ENCODE peak calls at places on chromosomes 12 and 14, in four cellular contexts. B is neuronal stem cell, G is IMR-90, J is mesendoderm. V is an unnamed sample.
A peak's percentile ranks its signal among the peaks of the same experiment; 100 is the strongest.

GRCh38 chr12:113236539-113237354 is 15.5 kb downstream of the TPCN1 start:
- DNase-seq in B (no peak), G (no peak), J (no peak), V (no peak)

GRCh38 chr12:6230321-6231110 is 30.3 kb downstream of the CD9 start:
- DNase-seq in B (no peak), G (no peak), J (no peak), V (no peak)

GRCh38 chr14:24274101-24274543 is 2.7 kb upstream of the RABGGTA start:
- DNase-seq in B (no peak), G (peak; percentile 31), J (peak; percentile 23), V (no peak)

GRCh38 chr12:75635606-75636444 is 124.4 kb upstream of the KRR1 start:
- DNase-seq in J (no peak), B (no peak), G (peak; percentile 97), V (no peak)

GRCh38 chr12:103786201-103786600 is 54.8 kb downstream of the NT5DC3 start:
- DNase-seq in J (no peak), B (no peak), G (no peak), V (no peak)

GRCh38 chr12:100187068-100187467 is 13.5 kb upstream of the ACTR6 start:
- DNase-seq in G (no peak), B (no peak), J (no peak), V (no peak)

GRCh38 chr14:50501642-50502041 is 30.7 kb downstream of the MAP4K5 start:
- DNase-seq in J (no peak), G (peak; percentile 81), B (no peak), V (no peak)

GRCh38 chr14:37721976-37722659 is 126.7 kb downstream of the TTC6 start:
- DNase-seq in J (peak; percentile 39), B (no peak), G (peak; percentile 11), V (no peak)

GRCh38 chr12:58314610-58315009 is 373.2 kb downstream of the ATP23 start:
- DNase-seq in J (no peak), B (no peak), G (peak; percentile 72), V (no peak)

GRCh38 chr12:45730842-45731336 is 1.4 kb downstream of the ARID2 start:
- DNase-seq in J (peak; percentile 61), B (no peak), G (peak; percentile 39), V (no peak)

GRCh38 chr12:102958073-102958829 is 777 bp downstream of the ASCL1 start:
- DNase-seq in B (peak; percentile 81), G (peak; percentile 19), J (peak; percentile 90), V (peak; percentile 90)

GRCh38 chr14:91897121-91897701 is 29.9 kb upstream of the TC2N start:
- DNase-seq in B (no peak), G (peak; percentile 68), J (peak; percentile 76), V (no peak)

GRCh38 chr12:94954029-94954685 is 49.3 kb downstream of the NDUFA12 start:
- DNase-seq in J (no peak), G (peak; percentile 6), B (no peak), V (no peak)

GRCh38 chr12:109157986-109158385 is 41.6 kb downstream of the ACACB start:
- DNase-seq in B (no peak), J (no peak), G (no peak), V (no peak)

GRCh38 chr12:131487379-131488129 is 223.3 kb upstream of the SFSWAP start:
- DNase-seq in J (no peak), G (no peak), B (no peak), V (no peak)

GRCh38 chr12:113298861-113299545 is 35.9 kb downstream of the SLC8B1 start:
- DNase-seq in J (no peak), B (no peak), G (no peak), V (no peak)

GRCh38 chr12:112762753-112763152 is 28.8 kb upstream of the RPH3A start:
- DNase-seq in B (no peak), J (no peak), G (no peak), V (no peak)

GRCh38 chr14:99755629-99756603 is 37.3 kb upstream of the EML1 start:
- DNase-seq in J (no peak), G (peak; percentile 95), B (no peak), V (no peak)

GRCh38 chr14:100120522-100121269 is 38.7 kb downstream of the DEGS2 start:
- DNase-seq in G (no peak), B (no peak), J (no peak), V (no peak)

GRCh38 chr14:24133730-24134129 is 2.3 kb upstream of the PSME1 start:
- DNase-seq in J (no peak), B (no peak), G (no peak), V (no peak)

GRCh38 chr12:117671734-117672133 is 297.1 kb downstream of the KSR2 start:
- DNase-seq in G (no peak), B (peak; percentile 36), J (peak; percentile 94), V (peak; percentile 91)

GRCh38 chr12:57147641-57147944 is 174 bp upstream of the LRP1-AS start:
- DNase-seq in J (peak; percentile 47), B (no peak), G (peak; percentile 74), V (no peak)

GRCh38 chr12:57146925-57147640 is at the start of gene LRP1-AS:
- DNase-seq in B (no peak), G (no peak), J (no peak), V (no peak)

GRCh38 chr12:57150400-57150799 is 3.0 kb upstream of the LRP1-AS start:
- DNase-seq in G (no peak), J (no peak), B (no peak), V (no peak)

GRCh38 chr12:57149309-57149900 is 2.0 kb upstream of the LRP1-AS start:
- DNase-seq in J (no peak), B (no peak), G (peak; percentile 61), V (no peak)

GRCh38 chr12:57148469-57149308 is 1.3 kb upstream of the LRP1-AS start:
- DNase-seq in G (peak; percentile 77), B (no peak), J (no peak), V (no peak)
- H3K4ac ChIP-seq in G (peak overlapping the region; percentile 96), B (no peak overlapping the region), J (no peak overlapping the region), V (no peak overlapping the region)

GRCh38 chr12:124387510-124387855 is 92.6 kb downstream of the RFLNA start:
- DNase-seq in B (no peak), G (no peak), J (no peak), V (no peak)
- H3K4ac ChIP-seq in B (no peak overlapping the region), G (peak overlapping the region; percentile 96), J (no peak overlapping the region), V (no peak overlapping the region)

DNA sequence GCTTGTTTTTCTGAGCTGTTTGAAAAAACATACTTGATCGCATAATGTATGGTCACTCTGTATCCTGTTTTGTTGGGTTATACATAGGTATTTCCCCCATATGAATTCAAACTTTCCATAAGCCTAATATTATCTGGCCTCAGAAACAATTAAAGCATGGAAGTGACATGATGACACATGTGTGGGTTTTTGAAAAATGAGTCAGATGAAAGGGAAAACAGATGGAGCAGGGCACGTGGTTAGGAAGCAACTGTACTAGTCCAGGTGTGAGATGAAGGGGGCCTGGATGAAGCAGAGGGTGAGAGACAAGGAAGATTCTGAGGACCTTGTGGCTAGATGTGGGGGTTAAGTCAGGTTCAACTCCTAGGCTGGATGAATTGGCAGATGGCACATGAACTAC is 92.7 kb upstream of the DNM1L start:
- DNase-seq in J (no peak), B (no peak), G (peak; percentile 54), V (no peak)
- H3K4ac ChIP-seq in J (no peak overlapping the region), B (no peak overlapping the region), G (peak overlapping the region; percentile 15), V (no peak overlapping the region)

GRCh38 chr12:13591488-13591887 is 389.9 kb downstream of the GRIN2B start:
- DNase-seq in G (no peak), B (no peak), J (peak; percentile 81), V (no peak)

GRCh38 chr12:13587721-13588389 is 391.3 kb downstream of the EMP1 start:
- DNase-seq in J (peak; percentile 58), G (no peak), B (no peak), V (no peak)

GRCh38 chr12:13586361-13586760 is 389.8 kb downstream of the EMP1 start:
- DNase-seq in G (no peak), B (no peak), J (peak; percentile 91), V (no peak)

GRCh38 chr12:13592063-13592942 is 389.1 kb downstream of the GRIN2B start:
- DNase-seq in B (no peak), G (no peak), J (peak; percentile 90), V (no peak)

DNA sequence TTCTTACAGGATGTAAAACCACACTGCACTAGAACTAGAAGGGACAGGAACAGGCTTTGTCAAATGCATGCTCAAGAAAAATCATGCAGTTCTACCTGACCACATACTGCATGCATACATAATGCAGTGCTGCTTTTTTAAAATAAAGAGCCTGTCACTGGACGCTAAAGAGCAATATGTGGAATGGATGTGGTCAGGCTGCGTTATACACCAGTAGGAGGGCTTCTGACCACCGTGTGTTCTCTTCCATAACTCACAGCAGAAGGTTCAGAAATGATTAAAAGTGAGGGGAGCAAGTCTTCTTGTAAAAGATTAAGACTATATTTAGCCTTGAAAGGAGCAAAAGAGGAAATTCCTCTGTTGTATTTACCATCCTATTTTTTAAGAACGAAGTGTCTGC is 392.0 kb downstream of the EMP1 start:
- DNase-seq in B (no peak), G (no peak), J (no peak), V (no peak)
- H3K4ac ChIP-seq in B (no peak overlapping the region), G (no peak overlapping the region), J (no peak overlapping the region), V (no peak overlapping the region)

GRCh38 chr14:105013150-105013787 is 7.6 kb downstream of the CDCA4 start:
- DNase-seq in B (no peak), G (peak; percentile 10), J (no peak), V (no peak)
- H3K4ac ChIP-seq in B (no peak overlapping the region), G (no peak overlapping the region), J (no peak overlapping the region), V (no peak overlapping the region)